ENCODE peak calls at places on chromosomes 6 and 20, in eight cellular contexts. I is IMR-90, S is transverse colon, P is heart left ventricle, N is A549, L is right lobe of liver, Z is esophagus squamous epithelium, M is sigmoid colon. R is an unnamed sample.

GRCh38 chr6:148192310-148192709 is 150.3 kb upstream of the SASH1 start:
- DNase-seq in I (peak; percentile 89), S (no peak), P (no peak), N (no peak), L (no peak), Z (no peak), M (no peak), R (peak; percentile 31)

GRCh38 chr20:6282642-6283041 is 159.8 kb upstream of the FERMT1 start:
- DNase-seq in I (no peak), S (no peak), P (no peak), N (no peak), L (no peak), Z (no peak), M (no peak), R (no peak)

GRCh38 chr20:20624914-20625313 is 87.5 kb downstream of the RALGAPA2 start:
- DNase-seq in I (no peak), S (no peak), P (no peak), N (no peak), L (no peak), Z (no peak), M (no peak), R (no peak)

GRCh38 chr6:110472739-110473138 is 3.7 kb downstream of the SLC22A16 start:
- DNase-seq in I (no peak), S (no peak), P (no peak), N (no peak), L (no peak), Z (no peak), M (no peak), R (no peak)

GRCh38 chr6:79089552-79090404 is 11.7 kb upstream of the PHIP start:
- DNase-seq in I (no peak), S (no peak), P (no peak), N (no peak), L (no peak), Z (no peak), M (no peak), R (no peak)

GRCh38 chr6:104411302-104411701 is 448.4 kb downstream of the HACE1 start:
- DNase-seq in I (no peak), S (no peak), P (no peak), N (no peak), L (no peak), Z (no peak), M (no peak), R (no peak)

GRCh38 chr6:32073066-32073465 is 34.9 kb downstream of the CYP21A2 start:
- DNase-seq in I (no peak), S (no peak), P (no peak), N (no peak), L (no peak), Z (no peak), M (no peak), R (no peak)

GRCh38 chr6:53428886-53429285 is 80.1 kb upstream of the ELOVL5 start:
- DNase-seq in I (no peak), S (no peak), P (no peak), N (no peak), L (no peak), Z (no peak), M (no peak), R (no peak)

GRCh38 chr6:6856538-6857523 is 250.9 kb upstream of the RREB1 start:
- DNase-seq in I (peak; percentile 37), S (peak; percentile 79), P (peak; percentile 51), N (no peak), L (peak; percentile 59), Z (peak; percentile 48), M (peak; percentile 76), R (no peak)

GRCh38 chr6:37244430-37245310 is 12.9 kb upstream of the TBC1D22B start:
- DNase-seq in I (peak; percentile 100), S (peak; percentile 57), P (peak; percentile 88), N (no peak), L (peak; percentile 94), Z (no peak), M (peak; percentile 94), R (peak; percentile 85)

GRCh38 chr6:7467007-7467897 is 74.2 kb upstream of the DSP start:
- DNase-seq in I (peak; percentile 26), S (peak; percentile 54), P (no peak), N (no peak), L (no peak), Z (no peak), M (no peak), R (no peak)

GRCh38 chr6:140050232-140050995 is 676.0 kb upstream of the CITED2 start:
- DNase-seq in I (peak; percentile 72), S (no peak), P (peak; percentile 68), N (no peak), L (peak; percentile 88), Z (no peak), M (no peak), R (no peak)

GRCh38 chr20:38210741-38211140 is 45.7 kb upstream of the TGM2 start:
- DNase-seq in I (peak; percentile 64), S (no peak), P (no peak), N (no peak), L (no peak), Z (no peak), M (peak; percentile 48), R (no peak)

GRCh38 chr6:166575190-166575589 is 11.3 kb downstream of the RAMACL start:
- DNase-seq in I (no peak), S (no peak), P (peak; percentile 67), N (no peak), L (no peak), Z (no peak), M (peak; percentile 87), R (peak; percentile 88)

GRCh38 chr6:40325041-40325440 is 262.1 kb downstream of the LRFN2 start:
- DNase-seq in I (no peak), S (peak; percentile 19), P (peak; percentile 21), N (no peak), L (no peak), Z (no peak), M (no peak), R (no peak)

GRCh38 chr6:21999012-21999528 is 297.8 kb downstream of the PRL start:
- DNase-seq in I (peak; percentile 76), S (no peak), P (no peak), N (no peak), L (no peak), Z (no peak), M (no peak), R (no peak)

GRCh38 chr20:50034567-50035170 is 51.9 kb downstream of the SNAI1 start:
- DNase-seq in I (peak; percentile 37), S (no peak), P (no peak), N (peak; percentile 86), L (no peak), Z (no peak), M (peak; percentile 88), R (peak; percentile 31)

DNA sequence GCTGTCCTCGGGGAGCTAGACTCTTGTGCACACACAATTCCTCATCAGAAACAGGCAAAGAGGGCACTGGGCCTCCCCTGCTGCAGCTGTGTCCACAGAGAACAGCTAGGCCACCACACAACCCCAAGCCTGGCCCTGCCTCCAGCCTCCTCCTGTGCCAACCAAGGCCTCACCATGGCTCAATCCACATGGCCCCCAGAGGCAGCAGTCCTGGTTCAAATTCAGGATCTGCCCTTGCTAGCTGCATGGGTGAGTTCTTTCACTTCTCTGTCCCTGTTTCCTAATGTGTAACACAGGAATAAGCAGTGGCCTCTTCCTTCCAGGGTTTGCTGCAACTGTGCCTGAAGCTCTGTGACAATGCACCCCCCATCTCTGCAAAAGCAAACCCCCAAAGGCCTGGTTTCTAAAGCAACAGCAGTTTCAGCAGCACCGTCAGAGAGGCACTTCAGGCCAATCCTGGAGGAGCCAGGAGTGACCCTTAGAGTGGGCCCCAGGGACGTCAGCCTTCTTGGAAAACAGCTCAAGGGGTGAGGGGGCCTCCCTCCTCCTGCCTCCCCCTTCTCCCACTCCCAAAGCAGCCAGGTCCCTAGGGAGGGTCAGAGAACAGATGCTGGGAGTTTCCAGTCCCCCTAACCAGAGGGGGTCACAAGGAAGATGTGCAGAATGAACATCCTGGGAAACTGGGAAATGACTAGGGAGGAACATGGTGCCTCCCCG is 2.2 kb downstream of the ADISSP start:
- DNase-seq in I (no peak), S (no peak), P (peak; percentile 63), N (no peak), L (no peak), Z (no peak), M (no peak), R (no peak)
- H3K27ac ChIP-seq in I (no peak overlapping the region), S (no peak overlapping the region), P (peak overlapping the region; percentile 90), N (no peak overlapping the region), L (no peak overlapping the region), Z (no peak overlapping the region), M (peak overlapping the region; percentile 91), R (peak overlapping the region; percentile 65)

GRCh38 chr20:2524435-2525272 is 11.7 kb upstream of the TMC2 start:
- DNase-seq in I (peak; percentile 66), S (peak; percentile 91), P (peak; percentile 90), N (peak; percentile 80), L (peak; percentile 90), Z (no peak), M (peak; percentile 92), R (peak; percentile 90)
- TF ChIP-seq POLR2A in I (peak; percentile 46), S (peak; percentile 57), P (peak; percentile 62), N (no peak), L (peak; percentile 50), Z (peak; percentile 34), M (peak; percentile 39), R (peak; percentile 83)

GRCh38 chr6:34339432-34339831 is 53.0 kb downstream of the NUDT3 start:
- DNase-seq in I (no peak), S (no peak), P (no peak), N (no peak), L (no peak), Z (no peak), M (no peak), R (no peak)
- H3K4me1 ChIP-seq in I (peaks cover 11% of the 10 kb centered on the region), S (peaks cover 32% of the 10 kb centered on the region), P (peaks cover 75% of the 10 kb centered on the region), N (peaks cover 2% of the 10 kb centered on the region), L (no peaks in the 10 kb centered on the region), Z (peaks cover 38% of the 10 kb centered on the region), M (peaks cover 54% of the 10 kb centered on the region), R (peaks cover 4% of the 10 kb centered on the region)

GRCh38 chr6:303263-303662 is 11.0 kb downstream of the DUSP22 start:
- DNase-seq in I (no peak), S (no peak), P (no peak), N (no peak), L (no peak), Z (no peak), M (no peak), R (no peak)
- H3K27ac ChIP-seq in I (no peak overlapping the region), S (no peak overlapping the region), P (no peak overlapping the region), N (no peak overlapping the region), L (no peak overlapping the region), Z (no peak overlapping the region), M (no peak overlapping the region), R (no peak overlapping the region)

DNA sequence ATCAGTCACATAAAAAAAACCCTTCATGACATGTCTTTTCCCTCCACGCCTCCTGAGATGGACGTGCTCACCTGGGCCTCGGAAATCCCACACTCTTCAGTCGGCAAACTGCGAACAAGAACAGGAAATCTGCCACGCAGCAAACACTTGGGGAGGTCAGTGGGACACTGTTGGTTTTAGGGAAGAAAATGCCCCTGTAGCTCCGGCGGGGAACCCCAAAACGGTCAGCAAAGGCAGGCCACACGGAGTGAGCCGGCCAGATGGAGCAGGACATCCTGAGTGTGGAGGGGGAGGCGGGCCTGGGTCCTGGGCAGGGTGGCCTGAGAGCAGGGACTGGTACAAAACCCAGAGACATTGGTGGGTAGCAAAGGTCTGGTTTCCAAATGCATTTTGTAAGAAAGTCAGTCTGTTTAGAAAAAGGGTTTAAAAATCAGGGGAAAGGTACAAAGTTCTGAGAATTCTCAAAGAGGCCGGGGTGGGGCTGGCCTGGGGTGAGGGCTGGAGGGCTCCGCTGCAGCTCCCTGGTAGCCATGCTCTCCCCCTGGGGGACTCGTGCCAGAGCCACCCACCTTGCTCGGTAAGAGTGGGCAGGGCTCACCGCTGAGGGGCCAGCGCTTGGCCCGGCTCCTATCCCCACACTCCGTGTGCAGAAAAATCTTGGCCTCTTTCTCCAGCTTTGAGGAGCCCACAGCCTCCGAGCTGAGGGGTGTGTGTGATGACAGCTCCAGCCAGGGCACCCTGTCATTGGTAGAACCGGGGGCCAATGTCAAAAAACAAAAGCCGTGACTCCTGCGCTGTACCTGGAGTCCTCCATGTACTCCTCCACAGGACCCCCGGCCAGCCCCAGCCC is 5.2 kb downstream of the SLC2A4RG start:
- DNase-seq in I (no peak), S (no peak), P (no peak), N (no peak), L (no peak), Z (no peak), M (no peak), R (no peak)
- TF ChIP-seq POLR2A in I (no peak), S (no peak), P (no peak), N (no peak), L (no peak), Z (no peak), M (no peak), R (no peak)